ENCODE peak calls at places on chromosomes 13 and 19, in ten cellular contexts. T is body of pancreas; Q is mammary epithelial cell; L is heart left ventricle; M is right lobe of liver; W is fibroblast of lung; G is adrenal gland; N is transverse colon; E is A549; C is CD8-positive, alpha-beta T cell. Y is an unnamed sample.
A peak's percentile ranks its signal among the peaks of the same experiment; 100 is the strongest.

GRCh38 chr19:34975056-34975455 is 11.0 kb upstream of the ZNF792 start:
- DNase-seq in T (no peak), Q (no peak), L (no peak), M (peak; percentile 36), W (no peak), G (no peak), N (peak; percentile 31), E (no peak), C (no peak), Y (no peak)

GRCh38 chr13:29954082-29955043 is 103.9 kb upstream of the UBL3 start:
- DNase-seq in T (no peak), Q (no peak), L (no peak), M (peak; percentile 78), W (no peak), G (no peak), N (no peak), E (no peak), C (peak; percentile 56), Y (no peak)

GRCh38 chr13:51795419-51795818 is 8.5 kb downstream of the DHRS12 start:
- DNase-seq in T (no peak), Q (no peak), L (no peak), M (no peak), W (no peak), G (no peak), N (no peak), E (no peak), C (no peak), Y (no peak)

GRCh38 chr13:21668665-21669599 is 1.9 kb upstream of the FGF9 start:
- DNase-seq in T (no peak), Q (no peak), L (peak; percentile 37), M (no peak), W (peak; percentile 50), G (peak; percentile 71), N (peak; percentile 47), E (no peak), C (peak; percentile 49), Y (no peak)

GRCh38 chr19:38228491-38229439 is 4.7 kb upstream of the DPF1 start:
- DNase-seq in T (no peak), Q (no peak), L (no peak), M (no peak), W (no peak), G (no peak), N (no peak), E (no peak), C (no peak), Y (no peak)

GRCh38 chr19:38848299-38849146 is 1.3 kb downstream of the HNRNPL start:
- DNase-seq in T (no peak), Q (peak; percentile 12), L (no peak), M (no peak), W (no peak), G (no peak), N (no peak), E (peak; percentile 39), C (no peak), Y (no peak)

GRCh38 chr13:69857188-69857821 is 250.3 kb upstream of the ATXN8OS start:
- DNase-seq in T (no peak), Q (peak; percentile 18), L (no peak), M (no peak), W (peak; percentile 49), G (no peak), N (no peak), E (peak; percentile 0), C (no peak), Y (peak; percentile 11)

GRCh38 chr19:49113762-49114629 is at the start of gene LIN7B:
- DNase-seq in T (peak; percentile 52), Q (peak; percentile 57), L (peak; percentile 78), M (peak; percentile 69), W (peak; percentile 49), G (peak; percentile 62), N (peak; percentile 74), E (peak; percentile 94), C (peak; percentile 65), Y (no peak)

GRCh38 chr19:8569066-8569761 is 8.0 kb downstream of the MYO1F start:
- DNase-seq in T (peak; percentile 80), Q (peak; percentile 84), L (peak; percentile 44), M (peak; percentile 62), W (peak; percentile 92), G (peak; percentile 67), N (peak; percentile 62), E (peak; percentile 29), C (peak; percentile 81), Y (no peak)

GRCh38 chr13:63972328-63972727 is 2556.7 kb upstream of the PCDH20 start:
- DNase-seq in T (no peak), Q (no peak), L (no peak), M (no peak), W (no peak), G (no peak), N (no peak), E (no peak), C (no peak), Y (no peak)

GRCh38 chr13:23182142-23182541 is 1.4 kb downstream of the SGCG start:
- DNase-seq in T (no peak), Q (no peak), L (no peak), M (no peak), W (no peak), G (no peak), N (no peak), E (no peak), C (no peak), Y (no peak)
- H3K4me3 ChIP-seq in T (no peak overlapping the region), Q (no peak overlapping the region), L (peak overlapping the region; percentile 53), M (no peak overlapping the region), W (no peak overlapping the region), G (no peak overlapping the region), N (no peak overlapping the region), E (no peak overlapping the region), C (no peak overlapping the region), Y (no peak overlapping the region)

GRCh38 chr19:45251452-45252354 is 632 bp downstream of the MARK4 start:
- DNase-seq in T (no peak), Q (no peak), L (peak; percentile 40), M (no peak), W (peak; percentile 11), G (no peak), N (peak; percentile 12), E (no peak), C (no peak), Y (no peak)
- H3K27ac ChIP-seq in T (peak overlapping the region; percentile 32), Q (peak overlapping the region; percentile 48), L (no peak overlapping the region), M (peak overlapping the region; percentile 6), W (peak overlapping the region; percentile 61), G (no peak overlapping the region), N (peak overlapping the region; percentile 76), E (peak overlapping the region; percentile 84), C (peak overlapping the region; percentile 20), Y (no peak overlapping the region)

DNA sequence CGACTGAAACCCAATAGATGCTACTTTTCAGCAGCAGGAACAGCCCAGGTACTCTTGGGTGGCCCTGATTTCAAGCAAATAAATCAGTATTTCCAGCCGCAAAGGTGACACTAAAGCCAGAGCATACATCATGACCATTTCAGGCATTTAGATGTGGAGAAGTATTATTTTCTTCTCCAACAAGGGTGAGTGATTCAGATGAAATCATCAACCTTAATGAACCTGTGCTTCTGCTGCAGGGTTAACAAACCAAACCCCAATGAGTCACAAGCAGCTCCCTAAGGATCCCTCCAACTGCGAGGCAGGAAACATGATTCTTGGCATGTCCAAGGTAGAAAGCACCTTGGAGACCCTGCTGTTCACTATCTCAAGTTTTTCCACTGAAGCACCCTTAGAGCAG is 32.7 kb downstream of the MBNL2 start:
- DNase-seq in T (no peak), Q (peak; percentile 88), L (no peak), M (no peak), W (no peak), G (no peak), N (no peak), E (no peak), C (no peak), Y (no peak)
- H3K4me3 ChIP-seq in T (no peak overlapping the region), Q (no peak overlapping the region), L (no peak overlapping the region), M (no peak overlapping the region), W (no peak overlapping the region), G (no peak overlapping the region), N (no peak overlapping the region), E (no peak overlapping the region), C (no peak overlapping the region), Y (no peak overlapping the region)

DNA sequence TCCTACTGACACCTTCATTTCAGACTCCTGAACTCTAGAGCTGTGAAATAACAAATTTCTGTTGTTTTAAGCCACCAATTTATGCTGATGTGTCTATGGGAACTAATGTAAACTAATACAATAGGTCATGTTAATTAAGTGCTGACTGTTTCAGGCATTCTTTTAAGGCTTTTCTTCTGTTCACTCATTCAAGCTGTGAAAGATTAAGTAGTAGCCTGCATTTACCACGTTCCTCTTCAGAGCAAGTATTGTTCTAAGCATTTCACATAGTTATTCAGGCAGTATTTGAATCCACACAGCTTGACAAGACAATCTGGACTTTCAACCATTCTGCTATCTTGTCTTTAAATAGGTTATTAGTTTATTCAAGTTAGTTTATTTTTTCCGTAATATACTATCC is 1134.9 kb downstream of the SLITRK1 start:
- DNase-seq in T (no peak), Q (no peak), L (no peak), M (no peak), W (no peak), G (no peak), N (no peak), E (no peak), C (no peak), Y (no peak)
- H3K27ac ChIP-seq in T (no peak overlapping the region), Q (no peak overlapping the region), L (no peak overlapping the region), M (no peak overlapping the region), W (no peak overlapping the region), G (no peak overlapping the region), N (no peak overlapping the region), E (no peak overlapping the region), C (no peak overlapping the region), Y (no peak overlapping the region)

GRCh38 chr13:106528711-106529414 is 6.6 kb downstream of the EFNB2 start:
- DNase-seq in T (no peak), Q (no peak), L (no peak), M (no peak), W (no peak), G (no peak), N (no peak), E (no peak), C (no peak), Y (no peak)
- H3K4me3 ChIP-seq in T (no peak overlapping the region), Q (no peak overlapping the region), L (peak overlapping the region; percentile 73), M (no peak overlapping the region), W (no peak overlapping the region), G (no peak overlapping the region), N (no peak overlapping the region), E (no peak overlapping the region), C (no peak overlapping the region), Y (no peak overlapping the region)